ENCODE peak calls at places on chromosomes 5 and 9, in nine cellular contexts. W is IMR-90; J is K562; E is HFF-Myc; L is cardiac fibroblast; K is esophagus muscularis mucosa; I is HCT116; G is transverse colon; F is activated CD8-positive, alpha-beta T cell treated with anti-CD3 and anti-CD28 coated beads for 36 hours. N is an unnamed sample.
A peak's percentile ranks its signal among the peaks of the same experiment; 100 is the strongest.

GRCh38 chr5:37435261-37435660 is 56.1 kb downstream of the WDR70 start:
- DNase-seq in W (peak; percentile 62), I (no peak), F (no peak), J (no peak), E (no peak), L (peak; percentile 26), K (no peak), G (no peak), N (no peak)

GRCh38 chr5:103582364-103582763 is 19.8 kb upstream of the NUDT12 start:
- DNase-seq in J (peak; percentile 61), W (peak; percentile 50), E (peak; percentile 21), K (no peak), I (peak; percentile 53), F (peak; percentile 24), G (peak; percentile 20), L (peak; percentile 72), N (peak; percentile 52)

GRCh38 chr9:18480649-18481048 is 6.7 kb downstream of the ADAMTSL1 start:
- DNase-seq in L (peak; percentile 53), E (no peak), I (no peak), K (no peak), F (no peak), G (no peak), J (no peak), W (peak; percentile 54), N (no peak)

GRCh38 chr5:14190194-14191164 is 47.3 kb downstream of the TRIO start:
- DNase-seq in W (peak; percentile 99), L (peak; percentile 99), I (peak; percentile 73), J (no peak), E (peak; percentile 89), F (no peak), G (no peak), K (no peak), N (no peak)

GRCh38 chr5:10863763-10864383 is 102.8 kb upstream of the DAP start:
- DNase-seq in I (peak; percentile 45), J (peak; percentile 80), E (no peak), F (peak; percentile 74), W (peak; percentile 36), K (no peak), G (peak; percentile 49), L (peak; percentile 70), N (peak; percentile 83)

GRCh38 chr5:179310439-179311090 is 34.7 kb downstream of the ADAMTS2 start:
- DNase-seq in I (no peak), J (no peak), F (no peak), G (no peak), W (no peak), E (no peak), K (no peak), L (no peak), N (no peak)

GRCh38 chr9:15271403-15271802 is 35.6 kb downstream of the TTC39B start:
- DNase-seq in L (no peak), J (peak; percentile 34), F (peak; percentile 62), I (no peak), W (no peak), E (no peak), K (no peak), G (no peak), N (no peak)

GRCh38 chr9:14300588-14300987 is 13.4 kb downstream of the NFIB start:
- DNase-seq in I (no peak), F (no peak), E (no peak), L (no peak), K (no peak), G (no peak), W (no peak), J (no peak), N (no peak)

GRCh38 chr5:140043508-140043872 is 391 bp upstream of the NRG2 start:
- DNase-seq in W (no peak), J (no peak), F (peak; percentile 20), G (no peak), K (no peak), L (no peak), E (no peak), I (no peak), N (peak; percentile 12)

GRCh38 chr5:72849546-72849945 is 33.1 kb downstream of the TNPO1 start:
- DNase-seq in K (no peak), F (no peak), W (no peak), I (no peak), L (no peak), J (no peak), G (no peak), E (no peak), N (no peak)

DNA sequence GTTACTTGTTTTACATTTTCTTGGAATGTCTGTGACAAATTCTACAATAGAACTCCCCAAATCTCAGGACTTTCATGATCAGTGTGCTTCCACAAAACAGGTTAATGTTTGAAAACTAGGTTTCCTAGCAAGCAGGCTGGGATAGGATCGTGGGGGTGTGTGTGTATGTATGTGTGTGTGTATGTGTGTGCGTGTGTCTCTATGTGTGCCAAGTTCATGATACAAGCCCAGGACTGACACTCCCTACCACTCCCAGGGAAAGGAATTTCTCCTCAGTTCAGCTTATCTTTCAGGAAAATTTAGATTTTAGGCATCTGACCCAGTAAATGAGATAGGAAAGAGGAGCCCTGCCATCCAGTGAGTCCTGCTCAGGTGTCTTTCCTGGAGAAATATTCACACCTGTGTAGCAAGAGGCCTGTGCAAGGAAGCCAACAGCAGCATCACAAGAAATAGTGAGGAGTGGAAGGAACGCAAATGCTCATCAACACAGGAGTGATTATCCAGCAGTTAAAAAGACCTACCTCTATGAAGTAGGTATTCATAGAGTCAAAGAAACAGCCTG is 13.8 kb upstream of the ABLIM3 start:
- DNase-seq in G (no peak), K (no peak), W (no peak), J (no peak), F (no peak), I (no peak), E (no peak), L (no peak), N (no peak)
- TF ChIP-seq CTCF in G (no peak), K (no peak), W (no peak), J (no peak), F (no peak), I (no peak), E (no peak), L (no peak), N (no peak)

GRCh38 chr9:108937561-108938305 is 3.5 kb downstream of the ABITRAM start:
- DNase-seq in W (no peak), I (no peak), G (no peak), E (no peak), L (no peak), J (no peak), F (no peak), K (no peak), N (no peak)

GRCh38 chr9:108928386-108928785 is 5.5 kb downstream of the ELP1 start:
- DNase-seq in K (no peak), I (no peak), J (no peak), L (no peak), G (no peak), F (no peak), E (no peak), W (no peak), N (no peak)

GRCh38 chr9:108933231-108933630 is 693 bp downstream of the ELP1 start:
- DNase-seq in J (peak; percentile 30), L (peak; percentile 36), G (peak; percentile 9), W (peak; percentile 40), I (no peak), F (no peak), K (no peak), E (no peak), N (no peak)

GRCh38 chr9:108934323-108934885 is at the start of gene ABITRAM:
- DNase-seq in I (peak; percentile 57), J (peak; percentile 89), G (peak; percentile 76), K (peak; percentile 93), E (peak; percentile 31), W (peak; percentile 81), F (peak; percentile 78), L (peak; percentile 78), N (peak; percentile 70)

GRCh38 chr9:108933641-108934322 is at the start of gene ELP1:
- DNase-seq in W (peak; percentile 94), L (peak; percentile 95), K (peak; percentile 98), F (peak; percentile 94), G (peak; percentile 95), E (peak; percentile 83), I (peak; percentile 86), J (peak; percentile 97), N (peak; percentile 88)
- TF ChIP-seq CTCF in W (peak; percentile 48), L (peak; percentile 39), K (no peak), F (no peak), G (no peak), E (peak; percentile 19), I (no peak), J (peak; percentile 48), N (no peak)

GRCh38 chr5:956941-957729 is 51.5 kb upstream of the NKD2 start:
- DNase-seq in L (peak; percentile 69), W (peak; percentile 90), G (no peak), E (peak; percentile 81), I (no peak), F (peak; percentile 89), K (no peak), J (no peak), N (peak; percentile 35)
- TF ChIP-seq CTCF in L (peak; percentile 24), W (peak; percentile 45), G (no peak), E (peak; percentile 61), I (peak; percentile 62), F (no peak), K (no peak), J (peak; percentile 42), N (peak; percentile 55)

GRCh38 chr5:135830384-135831275 is 3.8 kb upstream of the SLC25A48 start:
- DNase-seq in E (no peak), K (peak; percentile 80), W (no peak), G (no peak), J (no peak), I (no peak), F (no peak), L (no peak), N (no peak)

GRCh38 chr5:135829179-135829578 is 5.3 kb upstream of the SLC25A48 start:
- DNase-seq in F (no peak), L (no peak), J (no peak), E (no peak), K (peak; percentile 87), I (no peak), G (no peak), W (no peak), N (no peak)

GRCh38 chr5:135828793-135829150 is 5.7 kb upstream of the SLC25A48 start:
- DNase-seq in G (no peak), E (no peak), I (no peak), L (no peak), J (no peak), K (peak; percentile 84), F (no peak), W (no peak), N (no peak)

GRCh38 chr5:135827965-135828792 is 6.3 kb upstream of the SLC25A48 start:
- DNase-seq in J (no peak), K (peak; percentile 89), W (no peak), F (no peak), E (no peak), I (no peak), G (no peak), L (no peak), N (no peak)

DNA sequence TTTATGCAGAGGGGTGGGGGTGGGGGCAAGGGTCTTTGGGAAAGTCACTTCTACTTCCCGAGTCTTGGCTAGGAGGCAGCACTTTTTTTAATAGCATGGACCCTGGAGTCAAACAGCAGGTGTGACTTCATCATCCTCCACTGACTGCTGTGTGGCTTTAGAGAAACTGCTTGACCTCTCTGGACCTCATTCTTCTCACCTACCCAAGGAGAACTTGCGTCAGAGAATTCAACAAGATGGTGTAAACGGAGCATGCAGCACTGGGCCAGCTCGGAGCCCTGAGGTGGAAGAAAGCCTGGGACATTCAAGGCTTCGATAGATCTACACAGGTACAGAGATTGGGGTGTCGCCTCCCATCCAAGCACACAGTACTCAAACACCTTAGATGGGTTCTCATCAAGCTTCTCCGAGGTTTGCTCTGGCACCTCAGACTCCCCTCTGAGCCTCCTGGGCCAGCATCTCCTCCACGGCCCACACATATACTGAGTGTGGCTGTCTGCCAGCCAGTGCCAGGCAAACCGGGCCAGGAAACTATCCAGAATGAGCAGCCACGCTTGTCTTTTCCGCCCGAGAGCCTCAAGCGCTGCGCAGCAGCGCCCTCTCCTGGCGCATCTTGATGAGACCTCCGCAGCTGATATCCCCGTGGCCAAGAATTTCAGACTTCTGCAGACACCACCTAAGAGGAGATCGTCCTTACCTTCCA is 4.6 kb upstream of the SLC25A48 start:
- DNase-seq in W (peak; percentile 31), G (peak; percentile 76), F (peak; percentile 70), J (peak; percentile 74), L (peak; percentile 64), K (peak; percentile 85), I (peak; percentile 63), E (peak; percentile 15), N (peak; percentile 84)
- TF ChIP-seq CTCF in W (peak; percentile 74), G (peak; percentile 79), F (peak; percentile 66), J (peak; percentile 92), L (peak; percentile 84), K (peak; percentile 59), I (peak; percentile 91), E (peak; percentile 92), N (peak; percentile 86)

N was measured in endothelial cell.